ENCODE peak calls at places on chromosomes 3 and 15, in nine cellular contexts. K is mammary epithelial cell, C is lower lobe of right lung, I is endothelial cell, V is WTC11, U is psoas muscle, D is astrocyte of the spinal cord, R is fibroblast of villous mesenchyme, T is esophagus squamous epithelium. B is an unnamed sample.

GRCh38 chr3:56132762-56133161 is 335.5 kb downstream of the ERC2 start:
- DNase-seq in I (no peak), D (no peak), K (no peak), C (no peak), T (no peak), R (no peak), V (no peak), U (no peak), B (no peak)

GRCh38 chr3:168889666-168890065 is 773.8 kb downstream of the MECOM start:
- DNase-seq in T (no peak), I (no peak), U (no peak), K (peak), R (no peak), V (no peak), D (no peak), C (no peak), B (no peak)

GRCh38 chr3:160185711-160186110 is 39.5 kb upstream of the C3orf80 start:
- DNase-seq in I (no peak), V (no peak), K (no peak), R (no peak), C (no peak), U (no peak), T (no peak), D (no peak), B (no peak)

GRCh38 chr3:194431553-194431952 is 32.5 kb upstream of the GP5 start:
- DNase-seq in U (no peak), K (no peak), D (no peak), I (no peak), T (no peak), C (no peak), V (no peak), R (no peak), B (no peak)

GRCh38 chr15:57031605-57032004 is 113.2 kb downstream of the TCF12 start:
- DNase-seq in K (no peak), T (no peak), U (no peak), V (no peak), I (peak), C (no peak), R (peak), D (peak), B (no peak)

GRCh38 chr3:124811441-124811840 is 75.7 kb downstream of the ITGB5 start:
- DNase-seq in V (no peak), T (no peak), U (no peak), C (no peak), R (peak), I (no peak), D (peak), K (no peak), B (peak)

GRCh38 chr15:90648137-90649070 is 68.7 kb upstream of the BLM start:
- DNase-seq in V (peak), R (peak), U (peak), I (peak), T (peak), K (peak), D (peak), C (peak), B (peak)

GRCh38 chr15:65304393-65305143 is at the start of gene RNU5B-1:
- DNase-seq in V (peak), K (peak), U (peak), D (peak), T (no peak), C (peak), I (peak), R (peak), B (peak)

GRCh38 chr3:159480046-159480445 is 508.6 kb upstream of the IL12A start:
- DNase-seq in I (no peak), K (peak), V (no peak), T (no peak), D (no peak), U (no peak), C (no peak), R (no peak), B (no peak)

GRCh38 chr15:63531586-63531985 is 27.2 kb downstream of the USP3 start:
- DNase-seq in C (no peak), D (no peak), V (peak), U (no peak), T (no peak), I (no peak), R (no peak), K (no peak), B (no peak)
- TF ChIP-seq CTCF in C (no peak), D (peak), V (peak), U (no peak), T (no peak), I (peak), R (peak), K (no peak), B (peak)

GRCh38 chr15:39581501-39582285 is 814 bp downstream of the THBS1 start:
- DNase-seq in D (peak), V (peak), T (no peak), U (no peak), I (peak), C (peak), K (peak), R (peak), B (no peak)
- TF ChIP-seq CTCF in D (peak), V (no peak), T (peak), U (no peak), I (no peak), C (peak), K (peak), R (peak), B (peak)

DNA sequence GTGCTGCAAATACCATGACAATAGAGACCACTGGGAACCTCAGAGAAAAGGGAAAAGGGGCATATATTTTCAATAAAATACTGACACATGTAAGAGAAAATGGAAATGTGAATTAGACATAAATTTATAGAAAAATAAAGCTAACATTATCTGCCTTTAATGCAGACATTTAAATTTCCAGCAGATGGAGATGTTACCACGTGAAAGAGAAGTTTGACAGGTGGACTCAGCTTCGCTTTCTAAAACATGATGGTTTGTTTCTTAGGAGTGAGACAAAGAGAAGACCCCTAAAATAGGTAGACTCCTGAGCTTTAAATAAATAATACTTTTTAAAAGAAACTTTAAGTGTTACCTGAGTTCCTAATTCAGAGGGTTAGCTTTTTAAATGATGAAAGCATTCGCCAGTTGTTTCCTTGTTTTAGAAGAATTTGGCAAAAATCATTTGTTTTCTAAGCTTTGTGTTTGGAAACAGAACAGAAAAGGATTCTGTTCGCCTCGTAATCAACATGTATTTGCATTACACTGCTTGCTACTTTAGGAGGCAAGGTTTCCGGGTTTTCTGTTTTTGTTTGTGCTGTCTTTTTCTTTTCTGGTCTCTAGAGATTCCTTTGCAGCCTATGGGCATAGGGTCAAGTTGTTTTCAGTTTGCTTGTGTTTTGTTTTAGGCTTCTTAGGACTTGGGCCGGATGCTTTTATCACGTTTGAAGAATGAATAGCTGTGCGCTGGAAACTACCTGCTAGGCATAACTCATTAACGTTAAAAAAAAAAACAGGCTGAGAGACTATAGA is 271.4 kb downstream of the THSD4 start:
- DNase-seq in C (no peak), V (no peak), U (no peak), I (peak), R (no peak), K (no peak), D (peak), T (no peak), B (peak)
- TF ChIP-seq CTCF in C (peak), V (no peak), U (peak), I (peak), R (peak), K (peak), D (peak), T (no peak), B (peak)

GRCh38 chr3:133910422-133910821 is 14.7 kb upstream of the RAB6B start:
- DNase-seq in C (no peak), R (no peak), U (no peak), K (no peak), I (no peak), D (no peak), T (no peak), V (no peak), B (no peak)
- TF ChIP-seq CTCF in C (no peak), R (peak), U (no peak), K (peak), I (no peak), D (peak), T (no peak), V (no peak), B (peak)

DNA sequence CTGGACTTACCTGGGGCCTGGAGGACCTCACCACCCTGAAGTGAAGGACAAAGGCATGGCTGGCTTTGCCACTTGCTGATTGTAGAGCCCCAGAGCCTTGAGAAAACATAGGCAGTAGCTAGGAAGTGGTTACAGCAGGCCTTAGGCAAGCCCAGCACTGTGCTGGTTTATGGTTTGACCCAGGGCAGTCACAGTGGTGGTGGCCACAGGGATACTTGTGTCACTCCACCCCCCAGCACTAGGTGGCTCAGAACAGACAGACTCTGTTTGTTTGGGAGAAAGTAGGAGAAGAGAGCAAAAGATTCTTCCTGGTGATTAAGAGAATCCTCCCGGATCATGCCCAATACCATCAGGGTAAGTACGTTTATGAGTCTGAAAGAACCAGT is 13.2 kb upstream of the COL8A1 start:
- DNase-seq in K (no peak), D (no peak), V (no peak), I (no peak), U (no peak), T (no peak), C (no peak), R (no peak), B (no peak)
- TF ChIP-seq CTCF in K (no peak), D (peak), V (no peak), I (no peak), U (no peak), T (no peak), C (no peak), R (no peak), B (no peak)

GRCh38 chr3:41029356-41029755 is 169.9 kb upstream of the CTNNB1 start:
- DNase-seq in V (no peak), D (no peak), K (no peak), R (no peak), T (no peak), U (no peak), C (no peak), I (no peak), B (no peak)

GRCh38 chr3:41035445-41036022 is 163.8 kb upstream of the CTNNB1 start:
- DNase-seq in D (no peak), T (no peak), C (no peak), I (no peak), R (no peak), K (no peak), V (no peak), U (no peak), B (no peak)

GRCh38 chr3:41037651-41038334 is 161.5 kb upstream of the CTNNB1 start:
- DNase-seq in D (no peak), T (no peak), V (no peak), U (no peak), R (no peak), I (no peak), K (no peak), C (no peak), B (no peak)

DNA sequence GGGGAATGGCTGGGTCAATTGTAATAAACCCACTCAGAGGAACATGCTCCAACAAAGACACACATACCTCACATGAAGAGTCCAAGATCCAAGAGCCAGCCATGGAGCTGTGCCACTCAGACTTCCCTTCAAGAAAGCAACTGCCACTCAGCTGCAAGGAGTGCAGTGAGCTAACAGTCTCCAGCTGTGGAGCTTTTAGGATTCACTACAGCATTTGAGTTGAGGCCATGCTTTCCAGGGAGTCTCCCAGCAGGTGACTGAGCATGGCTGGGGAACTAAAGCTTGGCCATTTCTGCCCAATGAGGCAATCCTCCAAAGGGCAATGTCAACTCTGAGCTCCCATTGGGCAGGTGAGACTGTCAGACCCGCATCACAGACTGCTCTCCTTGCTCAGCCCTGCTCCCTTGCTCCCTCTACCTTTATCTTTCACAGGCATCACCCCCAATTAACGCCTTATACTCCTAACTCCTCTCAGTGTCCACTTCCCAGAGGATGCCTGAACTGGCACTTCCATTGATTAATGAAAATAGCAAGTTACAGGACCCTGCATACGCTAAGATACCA is 165.3 kb upstream of the CTNNB1 start:
- DNase-seq in T (no peak), I (no peak), D (no peak), U (no peak), C (no peak), K (no peak), V (no peak), R (no peak), B (no peak)
- TF ChIP-seq CTCF in T (no peak), I (no peak), D (no peak), U (no peak), C (no peak), K (no peak), V (no peak), R (no peak), B (no peak)